ENCODE peak calls at places on chromosomes 12 and 14, in five cellular contexts. N is sciatic nerve; Q is GM23248; J is CD8-positive, alpha-beta T cell; H is GM19239. W is an unnamed sample.

GRCh38 chr12:107702106-107702505 is 16.5 kb downstream of the PWP1 start:
- DNase-seq in N (no peak), Q (no peak), J (no peak), H (no peak), W (no peak)

GRCh38 chr12:51393676-51394545 is 2.7 kb upstream of the GALNT6 start:
- DNase-seq in N (no peak), Q (peak), J (peak), H (no peak), W (peak)

GRCh38 chr12:50603817-50604639 is 99.2 kb downstream of the DIP2B start:
- DNase-seq in N (peak), Q (peak), J (no peak), H (no peak), W (peak)

GRCh38 chr12:130192667-130193345 is 30.5 kb downstream of the FZD10 start:
- DNase-seq in N (no peak), Q (no peak), J (no peak), H (no peak), W (no peak)

GRCh38 chr14:61673305-61673704 is 22.0 kb upstream of the HIF1A start:
- DNase-seq in N (no peak), Q (no peak), J (no peak), H (no peak), W (no peak)

GRCh38 chr14:22520786-22521185 is 68.2 kb downstream of the DAD1 start:
- DNase-seq in N (no peak), Q (no peak), J (no peak), H (no peak), W (no peak)

GRCh38 chr12:63805704-63806672 is 26.3 kb downstream of the RXYLT1 start:
- DNase-seq in N (no peak), Q (no peak), J (no peak), H (no peak), W (no peak)

GRCh38 chr14:92540472-92541048 is 27.0 kb downstream of the RIN3 start:
- DNase-seq in N (peak), Q (peak), J (no peak), H (no peak), W (peak)

GRCh38 chr12:11941601-11942360 is 129.0 kb upstream of the BCL2L14 start:
- DNase-seq in N (no peak), Q (peak), J (no peak), H (no peak), W (peak)

GRCh38 chr12:116053479-116054195 is 223.9 kb downstream of the MED13L start:
- DNase-seq in N (no peak), Q (peak), J (no peak), H (no peak), W (peak)

GRCh38 chr12:49358548-49359141 is 8.6 kb upstream of the SPATS2 start:
- DNase-seq in N (no peak), Q (peak), J (peak), H (no peak), W (peak)

GRCh38 chr14:104979758-104980591 is 1.8 kb upstream of the AHNAK2 start:
- DNase-seq in N (peak), Q (no peak), J (no peak), H (no peak), W (no peak)

GRCh38 chr12:39161686-39162085 is 256.3 kb upstream of the CPNE8 start:
- DNase-seq in N (no peak), Q (no peak), J (no peak), H (no peak), W (no peak)

GRCh38 chr12:62259311-62259992 is 752 bp upstream of the USP15 start:
- DNase-seq in N (no peak), Q (peak), J (no peak), H (no peak), W (no peak)

GRCh38 chr12:64681200-64682052 is 71.1 kb downstream of the RASSF3 start:
- DNase-seq in N (no peak), Q (no peak), J (no peak), H (no peak), W (no peak)

GRCh38 chr14:24241829-24242443 is 487 bp downstream of the TINF2 start:
- DNase-seq in N (peak), Q (peak), J (peak), H (peak), W (peak)

GRCh38 chr14:91005716-91006115 is 54.7 kb downstream of the RPS6KA5 start:
- DNase-seq in N (no peak), Q (no peak), J (no peak), H (no peak), W (no peak)

GRCh38 chr14:89315493-89316456 is 101.3 kb downstream of the FOXN3 start:
- DNase-seq in N (no peak), Q (no peak), J (no peak), H (no peak), W (no peak)

GRCh38 chr14:68792022-68792829 is 641 bp downstream of the ZFP36L1 start:
- DNase-seq in N (no peak), Q (peak), J (no peak), H (no peak), W (peak)

GRCh38 chr12:48815281-48816110 is 2.8 kb upstream of the CACNB3 start:
- DNase-seq in N (peak), Q (peak), J (no peak), H (peak), W (peak)

GRCh38 chr14:103045387-103045869 is 11.9 kb downstream of the CDC42BPB start:
- DNase-seq in N (no peak), Q (no peak), J (no peak), H (peak), W (no peak)

GRCh38 chr12:124906606-124907261 is 7.7 kb downstream of the UBC start:
- DNase-seq in N (peak), Q (peak), J (peak), H (peak), W (peak)

GRCh38 chr12:85278598-85279448 is 1.2 kb upstream of the ALX1 start:
- DNase-seq in N (no peak), Q (no peak), J (no peak), H (no peak), W (no peak)

GRCh38 chr12:45687081-45688015 is 42.2 kb upstream of the ARID2 start:
- DNase-seq in N (no peak), Q (no peak), J (no peak), H (no peak), W (no peak)

GRCh38 chr12:85280984-85281946 is 1.2 kb downstream of the ALX1 start:
- DNase-seq in N (no peak), Q (no peak), J (no peak), H (no peak), W (no peak)

GRCh38 chr12:53928054-53928879 is 10.4 kb upstream of the HOXC13 start:
- DNase-seq in N (no peak), Q (no peak), J (no peak), H (no peak), W (no peak)

GRCh38 chr12:94195483-94195882 is 47.1 kb downstream of the PLXNC1 start:
- DNase-seq in N (no peak), Q (no peak), J (no peak), H (no peak), W (no peak)

GRCh38 chr14:32023540-32023939 is 53.6 kb upstream of the ARHGAP5 start:
- DNase-seq in N (no peak), Q (no peak), J (no peak), H (no peak), W (no peak)